ENCODE peak calls at places on chromosomes 6 and 20, in seven cellular contexts. I is myocyte, G is astrocyte of the spinal cord, L is hippocampal formation, R is neural crest cell, F is WTC11, V is NCI-H1694 treated with DMSO at 0.1 percent for 48 hours. H is an unnamed sample.

GRCh38 chr20:3914446-3914845 is 25.3 kb downstream of the PANK2 start:
- DNase-seq in I (no peak), G (no peak), L (no peak), R (no peak), F (no peak), V (no peak), H (no peak)

GRCh38 chr6:149313070-149313469 is 4.4 kb upstream of the TAB2 start:
- DNase-seq in I (no peak), G (no peak), L (no peak), R (no peak), F (no peak), V (no peak), H (no peak)

GRCh38 chr6:157333956-157334355 is 10.6 kb upstream of the TMEM242 start:
- DNase-seq in I (no peak), G (no peak), L (no peak), R (no peak), F (no peak), V (no peak), H (no peak)

GRCh38 chr6:56292505-56293181 is 45.3 kb upstream of the COL21A1 start:
- DNase-seq in I (peak), G (peak), L (no peak), R (peak), F (peak), V (peak), H (peak)

GRCh38 chr6:34834789-34835518 is 43.1 kb downstream of the BLTP3A start:
- DNase-seq in I (peak), G (no peak), L (no peak), R (no peak), F (no peak), V (no peak), H (no peak)

GRCh38 chr6:140905050-140905449 is 1227.7 kb upstream of the GJE1 start:
- DNase-seq in I (no peak), G (no peak), L (no peak), R (no peak), F (no peak), V (no peak), H (no peak)

GRCh38 chr6:161226005-161226964 is 47.6 kb downstream of the AGPAT4 start:
- DNase-seq in I (no peak), G (no peak), L (no peak), R (no peak), F (no peak), V (no peak), H (no peak)

GRCh38 chr20:62427172-62428007 is at the start of gene RBBP8NL:
- DNase-seq in I (no peak), G (no peak), L (no peak), R (no peak), F (peak), V (no peak), H (no peak)

GRCh38 chr6:149239573-149240209 is 77.8 kb upstream of the TAB2 start:
- DNase-seq in I (no peak), G (no peak), L (no peak), R (no peak), F (no peak), V (no peak), H (no peak)

GRCh38 chr6:136365781-136366354 is 76.2 kb upstream of the BCLAF1 start:
- DNase-seq in I (no peak), G (no peak), L (peak), R (no peak), F (no peak), V (no peak), H (no peak)

GRCh38 chr20:723756-724155 is 44.5 kb downstream of the SLC52A3 start:
- DNase-seq in I (peak), G (no peak), L (no peak), R (no peak), F (peak), V (peak), H (no peak)

GRCh38 chr6:152746172-152746553 is 4.4 kb upstream of the VIP start:
- DNase-seq in I (no peak), G (peak), L (no peak), R (no peak), F (no peak), V (no peak), H (peak)

GRCh38 chr6:163128324-163128723 is 286.2 kb upstream of the QKI start:
- DNase-seq in I (no peak), G (no peak), L (no peak), R (no peak), F (no peak), V (no peak), H (no peak)

GRCh38 chr6:41088451-41088850 is 15.7 kb downstream of the NFYA start:
- DNase-seq in I (no peak), G (peak), L (no peak), R (no peak), F (no peak), V (no peak), H (no peak)

GRCh38 chr6:87366428-87366827 is 21.8 kb downstream of the C6orf163 start:
- DNase-seq in I (no peak), G (no peak), L (no peak), R (no peak), F (no peak), V (no peak), H (no peak)

GRCh38 chr6:4280721-4281120 is 145.3 kb upstream of the ECI2 start:
- DNase-seq in I (peak), G (peak), L (no peak), R (no peak), F (no peak), V (no peak), H (peak)

GRCh38 chr6:125197795-125198269 is 44.3 kb downstream of the TPD52L1 start:
- DNase-seq in I (peak), G (peak), L (peak), R (no peak), F (no peak), V (no peak), H (no peak)

H was measured in AG04449.